ENCODE peak calls at places on chromosomes 16 and 17, in ten cellular contexts. J, T, H, Z, P, R, V, D, L and G are unnamed samples.

GRCh38 chr16:88976359-88977027 is 514 bp downstream of the CBFA2T3 start:
- DNase-seq in V (no peak), L (no peak), R (no peak), P (no peak), J (no peak), H (no peak), Z (no peak), D (no peak), T (no peak), G (no peak)

GRCh38 chr17:181213-182163 is at the start of gene DOC2B:
- DNase-seq in P (peak), Z (peak), T (peak), H (no peak), J (no peak), D (peak), L (no peak), V (peak), R (no peak), G (no peak)

GRCh38 chr17:73768691-73769090 is 124.4 kb upstream of the SDK2 start:
- DNase-seq in R (no peak), V (peak), H (no peak), D (no peak), Z (no peak), T (no peak), P (no peak), L (no peak), J (no peak), G (no peak)

GRCh38 chr17:5418858-5419355 is 555 bp downstream of the NUP88 start:
- DNase-seq in H (no peak), L (peak), P (peak), D (peak), J (no peak), T (peak), V (peak), R (peak), Z (no peak), G (no peak)

GRCh38 chr17:55435408-55435807 is 13.8 kb upstream of the MMD start:
- DNase-seq in V (no peak), D (no peak), R (no peak), H (no peak), T (no peak), L (no peak), Z (no peak), P (no peak), J (no peak), G (no peak)

GRCh38 chr17:80790021-80790765 is 201.4 kb upstream of the CHMP6 start:
- DNase-seq in D (no peak), J (no peak), T (no peak), P (no peak), H (no peak), R (peak), L (no peak), Z (no peak), V (no peak), G (no peak)

GRCh38 chr16:89657442-89658220 is at the start of the genes CHMP1A and SPATA33:
- DNase-seq in V (peak), J (peak), D (peak), Z (peak), R (peak), H (peak), P (peak), T (peak), L (peak), G (peak)

GRCh38 chr17:12522743-12523181 is 142.9 kb upstream of the MYOCD start:
- DNase-seq in H (peak), R (no peak), T (no peak), J (no peak), Z (no peak), P (peak), L (peak), D (peak), V (no peak), G (no peak)

GRCh38 chr17:19347323-19348080 is 15.0 kb downstream of the B9D1 start:
- DNase-seq in R (no peak), D (no peak), J (no peak), P (no peak), V (no peak), Z (no peak), T (no peak), L (no peak), H (peak), G (peak)

GRCh38 chr17:57637668-57638010 is 107.5 kb downstream of the CCDC182 start:
- DNase-seq in L (no peak), D (no peak), Z (no peak), H (no peak), T (no peak), J (no peak), V (no peak), R (no peak), P (no peak), G (no peak)
- H3K27ac ChIP-seq in L (no peak), D (no peak), Z (peak), H (no peak), T (no peak), J (no peak), V (no peak), R (peak), P (no peak), G (no peak)

DNA sequence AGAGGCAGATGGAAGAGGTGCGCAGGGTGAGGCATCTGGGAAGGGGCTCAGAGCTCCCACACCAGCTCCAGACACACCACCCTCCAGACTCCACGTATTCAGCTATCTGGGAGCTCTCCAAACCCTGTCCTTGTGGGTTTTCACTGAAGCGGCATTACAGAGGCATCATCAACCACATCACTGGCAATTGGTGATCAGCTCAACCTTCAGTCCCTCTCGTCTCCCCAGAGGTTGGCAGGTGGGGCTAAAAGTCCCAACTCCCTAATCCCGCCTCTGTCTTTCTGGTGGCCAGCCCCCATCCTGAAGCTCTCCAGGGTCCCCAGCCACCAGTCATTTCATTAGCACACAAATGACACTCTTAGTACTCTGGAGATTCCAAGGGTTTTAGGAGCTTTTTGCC is 123.9 kb downstream of the KCNJ12 start:
- DNase-seq in Z (no peak), T (no peak), L (no peak), J (no peak), P (no peak), D (no peak), H (no peak), V (no peak), R (no peak), G (no peak)
- TF ChIP-seq CTCF in Z (no peak), T (no peak), L (no peak), J (no peak), P (no peak), D (no peak), H (no peak), V (no peak), R (no peak), G (no peak)

DNA sequence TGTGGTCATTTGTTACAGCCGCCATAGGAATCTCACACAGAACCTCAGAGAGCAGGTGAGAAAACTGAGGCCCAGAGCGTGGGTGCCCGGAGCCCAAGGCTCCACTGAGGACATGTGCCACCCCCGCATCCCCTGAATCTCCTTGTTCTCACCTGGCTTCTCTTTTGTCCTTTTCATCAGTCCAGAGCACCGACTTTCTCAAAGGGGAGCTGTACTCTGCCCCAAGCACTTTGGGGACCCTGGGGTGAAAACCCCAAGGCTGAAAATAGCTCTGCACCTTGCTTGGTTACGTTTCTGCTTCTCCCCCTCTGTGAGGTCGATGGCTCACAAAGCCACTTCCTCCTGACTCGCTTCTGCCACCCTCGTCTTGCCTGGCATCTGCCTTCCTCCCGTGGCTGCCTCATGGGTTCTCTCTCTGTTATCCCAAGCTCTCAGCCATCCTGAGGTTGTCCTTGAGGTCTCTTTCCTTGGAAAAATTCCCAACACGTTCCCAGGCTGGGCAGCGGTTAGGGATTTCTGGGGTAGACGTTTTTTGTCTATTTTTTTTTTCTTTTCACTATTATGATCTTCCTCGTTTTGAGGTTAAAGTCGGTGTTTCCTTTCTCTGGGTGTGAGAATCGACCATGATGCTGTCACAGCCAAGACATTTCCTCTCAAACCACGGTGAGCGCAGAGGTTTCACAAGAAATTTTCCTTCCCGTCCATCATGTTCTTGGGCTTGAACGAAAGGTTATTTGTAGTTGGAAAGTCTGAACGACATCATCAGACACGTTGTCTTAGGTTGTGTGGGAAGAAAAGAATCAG is 37.2 kb downstream of the IRF8 start:
- DNase-seq in J (no peak), L (no peak), R (peak), H (no peak), D (peak), T (no peak), P (peak), Z (no peak), V (no peak), G (no peak)
- H3K4me3 ChIP-seq in J (no peak), L (no peak), R (no peak), H (no peak), D (no peak), T (no peak), P (no peak), Z (no peak), V (no peak), G (no peak)

GRCh38 chr17:47895856-47896671 is at the start of gene SP2:
- DNase-seq in R (peak), H (peak), V (peak), J (peak), Z (peak), T (peak), D (peak), L (peak), P (peak), G (peak)

GRCh38 chr17:47895254-47895855 is 681 bp upstream of the SP2 start:
- DNase-seq in Z (peak), V (peak), R (no peak), T (peak), H (peak), L (peak), J (no peak), P (peak), D (no peak), G (no peak)

GRCh38 chr17:47897561-47897960 is 1.5 kb downstream of the SP2 start:
- DNase-seq in H (no peak), R (no peak), Z (no peak), V (no peak), T (no peak), L (no peak), P (no peak), D (no peak), J (no peak), G (no peak)

GRCh38 chr17:47898246-47898645 is 2.2 kb downstream of the SP2 start:
- DNase-seq in P (no peak), T (no peak), H (no peak), V (no peak), J (no peak), L (no peak), D (no peak), Z (no peak), R (no peak), G (no peak)

DNA sequence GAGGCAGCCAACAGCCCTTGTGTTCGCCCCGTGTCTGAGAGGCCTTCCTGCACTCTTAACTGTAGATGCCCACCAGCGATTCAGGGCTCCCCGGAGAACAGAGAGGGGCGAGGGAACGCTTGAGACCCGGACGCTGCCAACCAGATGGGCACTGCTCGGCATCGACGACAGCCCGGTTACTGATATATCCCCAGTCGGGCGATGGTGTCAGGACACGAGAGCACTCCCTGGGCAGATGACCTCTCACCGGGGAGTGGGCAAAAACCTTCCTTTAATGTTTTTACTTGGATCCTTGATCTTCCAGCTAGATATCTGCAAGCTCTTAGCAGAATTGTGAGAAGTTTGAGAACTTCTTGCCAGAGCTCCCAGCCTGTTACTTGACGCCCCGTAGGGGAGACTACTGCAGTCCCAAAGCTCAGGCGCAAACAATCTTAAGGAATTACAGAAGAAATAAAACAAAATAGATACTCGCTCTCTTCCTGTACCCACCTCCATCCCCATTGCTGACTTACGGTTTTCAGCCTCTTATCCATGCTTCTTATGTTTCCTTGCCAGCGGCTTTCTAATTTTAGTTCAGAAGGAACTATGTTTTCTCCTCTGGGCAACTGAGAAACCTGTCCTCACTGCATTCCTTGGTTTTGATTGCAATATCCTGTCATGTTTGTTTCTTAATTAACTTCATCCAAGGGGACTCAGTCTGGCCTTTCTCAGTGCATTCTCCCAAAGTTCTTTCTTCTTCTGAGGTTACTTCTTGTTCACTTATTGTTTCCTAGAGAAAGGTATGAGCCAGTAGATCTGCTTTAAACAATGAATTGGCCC is 845 bp downstream of the SP2 start:
- DNase-seq in D (peak), V (no peak), L (no peak), T (no peak), J (no peak), Z (no peak), H (no peak), R (no peak), P (no peak), G (no peak)
- H3K27ac ChIP-seq in D (peak), V (peak), L (peak), T (peak), J (peak), Z (peak), H (peak), R (peak), P (peak), G (peak)

GRCh38 chr16:745739-746138 is 4.9 kb upstream of the CIAO3 start:
- DNase-seq in H (no peak), D (no peak), T (peak), V (no peak), P (no peak), Z (peak), L (no peak), J (no peak), R (no peak), G (no peak)
- TF ChIP-seq CTCF in H (no peak), D (peak), T (no peak), V (peak), P (peak), Z (peak), L (peak), J (no peak), R (peak), G (no peak)